ENCODE peak calls at places on chromosomes 2 and 18, in ten cellular contexts. A is SJSA1; M is NT2/D1; C is stimulated activated CD8-positive, alpha-beta memory T cell treated with anti-CD3 and anti-CD28 coated beads, Interleukin-4, amount 100 ng/mL, for 48 hours; K is fibroblast of lung; Q is HS-27A; N is AG08396; B is RKO; R is HTR-8/SVneo; G is stimulated activated CD4-positive, alpha-beta T cell treated with anti-CD3 and anti-CD28 coated beads, TNF-alpha, amount 100 ng/mL, for 48 hours. P is an unnamed sample.

GRCh38 chr2:222627764-222628163 is 28.1 kb downstream of the FARSB start:
- DNase-seq in Q (no peak), M (no peak), N (no peak), R (no peak), A (no peak), K (no peak), B (no peak), C (no peak), G (no peak), P (peak; percentile 40)

GRCh38 chr2:157329524-157329923 is 3.9 kb upstream of the ERMN start:
- DNase-seq in A (no peak), G (no peak), B (no peak), Q (no peak), R (no peak), C (no peak), M (no peak), N (no peak), K (no peak), P (no peak)

GRCh38 chr2:18750662-18751554 is 161.5 kb upstream of the NT5C1B start:
- DNase-seq in B (no peak), R (no peak), N (no peak), A (no peak), K (no peak), C (no peak), G (no peak), M (no peak), Q (no peak), P (no peak)

GRCh38 chr2:108182489-108182888 is 57.3 kb upstream of the SULT1C3 start:
- DNase-seq in Q (no peak), C (no peak), B (peak; percentile 34), R (no peak), G (no peak), M (peak; percentile 63), K (no peak), N (no peak), A (no peak), P (no peak)

GRCh38 chr18:56903686-56904085 is 243.2 kb upstream of the BOD1L2 start:
- DNase-seq in M (no peak), C (no peak), A (no peak), G (no peak), R (no peak), K (no peak), B (no peak), N (no peak), Q (peak; percentile 62), P (no peak)

GRCh38 chr2:140657657-140658056 is 1473.2 kb downstream of the LRP1B start:
- DNase-seq in A (no peak), G (no peak), R (no peak), K (peak; percentile 55), Q (no peak), N (no peak), C (no peak), B (no peak), M (no peak), P (no peak)

GRCh38 chr2:152037711-152038110 is 61.1 kb downstream of the CACNB4 start:
- DNase-seq in B (no peak), K (peak; percentile 17), Q (no peak), M (no peak), A (no peak), R (no peak), G (no peak), N (peak; percentile 16), C (no peak), P (no peak)

GRCh38 chr18:11251891-11252270 is 102.5 kb upstream of the PIEZO2 start:
- DNase-seq in N (no peak), G (no peak), K (peak; percentile 22), M (no peak), R (no peak), A (no peak), B (no peak), Q (no peak), C (no peak), P (no peak)

GRCh38 chr18:67519582-67519981 is 3.1 kb upstream of the DSEL start:
- DNase-seq in A (no peak), R (no peak), B (no peak), K (peak; percentile 94), N (no peak), C (no peak), M (no peak), G (no peak), Q (no peak), P (no peak)

GRCh38 chr2:164717000-164717597 is 95.8 kb upstream of the GRB14 start:
- DNase-seq in N (no peak), M (no peak), R (no peak), C (no peak), G (no peak), Q (no peak), B (peak; percentile 46), K (peak; percentile 49), A (no peak), P (peak; percentile 28)

GRCh38 chr2:63721082-63721424 is 120.6 kb upstream of the UGP2 start:
- DNase-seq in A (no peak), G (no peak), M (no peak), K (no peak), N (no peak), B (no peak), R (no peak), Q (no peak), C (no peak), P (no peak)

GRCh38 chr18:55354795-55355194 is 233.2 kb downstream of the TCF4 start:
- DNase-seq in K (peak; percentile 47), G (no peak), A (no peak), R (no peak), M (no peak), B (no peak), Q (no peak), C (no peak), N (no peak), P (no peak)

GRCh38 chr2:64770781-64771334 is 117.1 kb upstream of the SERTAD2 start:
- DNase-seq in M (no peak), R (peak; percentile 50), A (no peak), N (peak; percentile 80), G (no peak), K (peak; percentile 94), C (no peak), Q (no peak), B (peak; percentile 72), P (no peak)

GRCh38 chr2:68411397-68412126 is 46.5 kb downstream of the PLEK start:
- DNase-seq in Q (no peak), M (no peak), G (no peak), B (no peak), K (no peak), N (no peak), C (no peak), R (no peak), A (no peak), P (no peak)

GRCh38 chr2:9205963-9206948 is at the start of gene ASAP2:
- DNase-seq in K (peak; percentile 66), Q (no peak), C (peak; percentile 63), G (no peak), N (peak; percentile 94), M (peak; percentile 46), A (peak; percentile 76), B (peak; percentile 70), R (peak; percentile 87), P (no peak)

GRCh38 chr2:28684142-28684858 is 67.3 kb upstream of the PPP1CB start:
- DNase-seq in A (no peak), C (no peak), K (no peak), R (no peak), Q (no peak), G (no peak), N (no peak), B (no peak), M (no peak), P (no peak)

GRCh38 chr18:43396266-43396665 is 119.0 kb upstream of the SYT4 start:
- DNase-seq in R (no peak), Q (no peak), A (peak; percentile 12), G (no peak), B (peak; percentile 34), C (no peak), N (no peak), K (peak; percentile 35), M (no peak), P (no peak)

GRCh38 chr18:69758458-69758857 is 189.2 kb downstream of the CD226 start:
- DNase-seq in C (no peak), K (peak; percentile 9), B (no peak), N (peak; percentile 6), R (no peak), M (no peak), Q (no peak), G (no peak), A (no peak), P (no peak)

GRCh38 chr2:111930875-111931274 is 32.5 kb downstream of the MERTK start:
- DNase-seq in M (no peak), N (peak; percentile 21), K (peak; percentile 56), G (no peak), A (no peak), C (no peak), B (peak; percentile 32), Q (no peak), R (no peak), P (no peak)

P was measured in foreskin melanocyte.